ENCODE peak calls at places on chromosomes 1 and 21, in nine cellular contexts. I, O, L, Q, B, D, K, V and Z are unnamed samples.

GRCh38 chr1:99975569-99975968 is 5.8 kb downstream of the SLC35A3 start:
- DNase-seq in I (no peak), O (no peak), L (no peak), Q (no peak), B (no peak), D (no peak), K (no peak), V (no peak), Z (no peak)

GRCh38 chr1:61951731-61952585 is 209.7 kb downstream of the PATJ start:
- DNase-seq in I (no peak), O (peak; percentile 8), L (no peak), Q (no peak), B (peak; percentile 83), D (peak; percentile 35), K (no peak), V (no peak), Z (no peak)

GRCh38 chr1:54859687-54860391 is 27.2 kb downstream of the DHCR24 start:
- DNase-seq in I (no peak), O (no peak), L (no peak), Q (no peak), B (peak; percentile 65), D (no peak), K (no peak), V (no peak), Z (no peak)

GRCh38 chr1:111275079-111275478 is 15.6 kb upstream of the CHIA start:
- DNase-seq in I (peak; percentile 53), O (no peak), L (peak; percentile 76), Q (no peak), B (peak; percentile 8), D (no peak), K (no peak), V (no peak), Z (no peak)

GRCh38 chr1:178055093-178055492 is 38.8 kb upstream of the RASAL2 start:
- DNase-seq in I (peak; percentile 55), O (no peak), L (peak; percentile 89), Q (no peak), B (no peak), D (no peak), K (no peak), V (no peak), Z (no peak)

GRCh38 chr1:113456967-113457366 is 66.7 kb downstream of the MAGI3 start:
- DNase-seq in I (peak; percentile 96), O (no peak), L (no peak), Q (no peak), B (peak; percentile 95), D (no peak), K (no peak), V (no peak), Z (peak; percentile 60)

GRCh38 chr21:41878831-41879189 is 334 bp downstream of the PRDM15 start:
- DNase-seq in I (peak; percentile 74), O (peak; percentile 67), L (peak; percentile 97), Q (no peak), B (peak; percentile 90), D (peak; percentile 83), K (peak; percentile 90), V (peak; percentile 96), Z (no peak)

GRCh38 chr1:170657275-170657853 is 6.6 kb upstream of the PRRX1 start:
- DNase-seq in I (no peak), O (no peak), L (no peak), Q (no peak), B (no peak), D (peak; percentile 23), K (no peak), V (no peak), Z (no peak)